ENCODE peak calls at places on chromosomes 3 and 15, in ten cellular contexts. J is AG08395; F is non-pigmented ciliary epithelial cell; C is kidney tubule cell; K is CD4-positive, CD25-positive, alpha-beta regulatory T cell; E is stimulated activated CD4-positive, alpha-beta T cell treated with anti-CD3 and anti-CD28 coated beads, Interleukin-15, amount 100 ng/mL, for 48 hours; A is amniotic stem cell; H is stimulated activated naive B cell treated with anti-CD40 and anti-IgM and Interleukin-4, amounts not matched to agents 10 μg/mL and 1 μg/mL and 100 μg/mL, for 72 hours; Q is amygdala; U is NCI-H345. G is an unnamed sample.
A peak's percentile ranks its signal among the peaks of the same experiment; 100 is the strongest.

GRCh38 chr3:5016218-5017161 is 37.3 kb downstream of the BHLHE40 start:
- DNase-seq in H (no peak), Q (no peak), J (no peak), E (no peak), F (peak; percentile 73), U (no peak), C (peak; percentile 86), K (peak; percentile 59), A (no peak), G (no peak)

GRCh38 chr3:193885832-193886231 is 250.1 kb upstream of the HES1 start:
- DNase-seq in F (no peak), Q (no peak), U (no peak), C (peak; percentile 38), K (no peak), J (no peak), E (no peak), H (no peak), A (no peak), G (no peak)

GRCh38 chr3:183513046-183513706 is 42.3 kb downstream of the KLHL6 start:
- DNase-seq in C (no peak), Q (no peak), A (no peak), E (peak; percentile 30), K (peak; percentile 78), H (no peak), J (no peak), F (no peak), U (no peak), G (no peak)

GRCh38 chr3:40623567-40623966 is 98.8 kb downstream of the ZNF621 start:
- DNase-seq in E (no peak), Q (no peak), A (no peak), F (no peak), H (peak; percentile 84), K (peak; percentile 69), J (no peak), U (no peak), C (peak; percentile 85), G (no peak)

GRCh38 chr15:45023659-45024320 is 795 bp downstream of the SORD start:
- DNase-seq in E (no peak), U (no peak), A (no peak), C (peak; percentile 48), J (peak; percentile 5), F (no peak), H (no peak), K (no peak), Q (no peak), G (no peak)

GRCh38 chr15:67474405-67475080 is 46.4 kb upstream of the C15orf61 start:
- DNase-seq in C (no peak), E (no peak), A (no peak), J (no peak), F (no peak), U (no peak), Q (no peak), K (no peak), H (no peak), G (no peak)

GRCh38 chr3:10437272-10437994 is 68.0 kb downstream of the ATP2B2 start:
- DNase-seq in E (peak; percentile 62), K (peak; percentile 92), Q (no peak), H (peak; percentile 43), J (peak; percentile 63), C (peak; percentile 70), F (peak; percentile 69), U (no peak), A (no peak), G (no peak)

GRCh38 chr3:57163751-57164150 is 1.4 kb downstream of the IL17RD start:
- DNase-seq in C (peak; percentile 31), K (no peak), E (no peak), U (no peak), A (no peak), J (no peak), F (no peak), Q (no peak), H (no peak), G (no peak)